ENCODE peak calls at places on chromosomes 13 and 19, in nine cellular contexts. R, O, F, M, V, D, N, J and E are unnamed samples.
A peak's percentile ranks its signal among the peaks of the same experiment; 100 is the strongest.

GRCh38 chr13:101811440-101811839 is 359.0 kb downstream of the ITGBL1 start:
- DNase-seq in R (no peak), O (no peak), F (no peak), M (no peak), V (no peak), D (no peak), N (no peak), J (no peak), E (no peak)

GRCh38 chr19:32581704-32582164 is 744 bp downstream of the PDCD5 start:
- DNase-seq in R (peak; percentile 52), O (peak; percentile 67), F (no peak), M (peak; percentile 7), V (peak; percentile 75), D (no peak), N (no peak), J (peak; percentile 74), E (peak; percentile 53)

GRCh38 chr19:29546583-29547190 is 20.9 kb downstream of the VSTM2B start:
- DNase-seq in R (no peak), O (no peak), F (no peak), M (no peak), V (no peak), D (no peak), N (no peak), J (no peak), E (no peak)

GRCh38 chr19:49182848-49183375 is 25.3 kb downstream of the TRPM4 start:
- DNase-seq in R (no peak), O (no peak), F (no peak), M (no peak), V (no peak), D (no peak), N (no peak), J (no peak), E (peak; percentile 39)

GRCh38 chr13:113545931-113546516 is 38.5 kb upstream of the TFDP1 start:
- DNase-seq in R (no peak), O (no peak), F (no peak), M (no peak), V (no peak), D (no peak), N (no peak), J (no peak), E (no peak)

GRCh38 chr13:94706101-94706853 is 6.1 kb downstream of the SOX21 start:
- DNase-seq in R (no peak), O (no peak), F (no peak), M (no peak), V (no peak), D (no peak), N (no peak), J (no peak), E (peak; percentile 32)

GRCh38 chr19:42198676-42199439 is 18.6 kb downstream of the DEDD2 start:
- DNase-seq in R (no peak), O (no peak), F (peak; percentile 44), M (no peak), V (no peak), D (peak; percentile 77), N (no peak), J (no peak), E (peak; percentile 32)

GRCh38 chr13:46307554-46307953 is 79.5 kb downstream of the RUBCNL start:
- DNase-seq in R (peak; percentile 7), O (no peak), F (no peak), M (no peak), V (no peak), D (no peak), N (peak; percentile 19), J (peak; percentile 10), E (no peak)

GRCh38 chr19:9937001-9937411 is 691 bp upstream of the OLFM2 start:
- DNase-seq in R (no peak), O (no peak), F (no peak), M (no peak), V (no peak), D (no peak), N (no peak), J (no peak), E (peak; percentile 92)

GRCh38 chr19:40778865-40779284 is 828 bp downstream of the RAB4B start:
- DNase-seq in R (no peak), O (peak; percentile 42), F (no peak), M (no peak), V (no peak), D (no peak), N (no peak), J (no peak), E (no peak)

GRCh38 chr13:43286769-43287168 is 263.4 kb downstream of the DNAJC15 start:
- DNase-seq in R (no peak), O (no peak), F (no peak), M (no peak), V (no peak), D (no peak), N (no peak), J (no peak), E (no peak)

GRCh38 chr13:43054803-43055802 is 31.7 kb downstream of the DNAJC15 start:
- DNase-seq in R (peak; percentile 84), O (peak; percentile 97), F (no peak), M (peak; percentile 65), V (peak; percentile 90), D (no peak), N (peak; percentile 64), J (peak; percentile 78), E (peak; percentile 87)

GRCh38 chr13:53200498-53201453 is 172.2 kb downstream of the OLFM4 start:
- DNase-seq in R (no peak), O (peak; percentile 0), F (peak; percentile 33), M (no peak), V (no peak), D (no peak), N (no peak), J (peak; percentile 15), E (peak; percentile 92)

GRCh38 chr13:99303863-99304521 is 3.2 kb downstream of the GPR183 start:
- DNase-seq in R (no peak), O (no peak), F (no peak), M (no peak), V (no peak), D (no peak), N (no peak), J (no peak), E (no peak)

GRCh38 chr19:13526552-13526951 is 20.3 kb upstream of the CACNA1A start:
- DNase-seq in R (peak; percentile 3), O (no peak), F (no peak), M (no peak), V (peak; percentile 39), D (no peak), N (peak; percentile 5), J (peak; percentile 10), E (peak; percentile 77)

DNA sequence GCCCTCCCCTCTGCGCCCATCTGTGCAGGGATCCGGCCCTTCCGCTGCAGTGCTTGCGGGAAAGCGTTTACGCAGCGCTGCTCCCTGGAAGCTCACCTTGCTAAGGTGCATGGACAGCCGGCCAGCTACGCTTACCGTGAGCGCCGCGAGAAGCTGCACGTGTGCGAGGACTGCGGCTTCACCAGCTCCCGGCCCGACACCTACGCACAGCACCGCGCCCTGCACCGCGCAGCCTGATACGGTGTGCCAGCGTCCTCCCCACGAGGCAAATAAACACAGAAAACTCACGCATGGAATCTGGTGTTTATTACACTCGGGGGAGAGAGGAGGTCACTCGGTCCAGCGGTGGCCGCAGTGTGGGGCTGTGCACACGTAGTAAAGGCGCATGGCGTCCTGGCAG is 1.2 kb downstream of the POLR2I start:
- DNase-seq in R (no peak), O (no peak), F (no peak), M (no peak), V (no peak), D (no peak), N (no peak), J (no peak), E (no peak)
- TF ChIP-seq CTCF in R (no peak), O (no peak), F (no peak), M (no peak), V (no peak), D (no peak), N (no peak), J (no peak), E (no peak)

DNA sequence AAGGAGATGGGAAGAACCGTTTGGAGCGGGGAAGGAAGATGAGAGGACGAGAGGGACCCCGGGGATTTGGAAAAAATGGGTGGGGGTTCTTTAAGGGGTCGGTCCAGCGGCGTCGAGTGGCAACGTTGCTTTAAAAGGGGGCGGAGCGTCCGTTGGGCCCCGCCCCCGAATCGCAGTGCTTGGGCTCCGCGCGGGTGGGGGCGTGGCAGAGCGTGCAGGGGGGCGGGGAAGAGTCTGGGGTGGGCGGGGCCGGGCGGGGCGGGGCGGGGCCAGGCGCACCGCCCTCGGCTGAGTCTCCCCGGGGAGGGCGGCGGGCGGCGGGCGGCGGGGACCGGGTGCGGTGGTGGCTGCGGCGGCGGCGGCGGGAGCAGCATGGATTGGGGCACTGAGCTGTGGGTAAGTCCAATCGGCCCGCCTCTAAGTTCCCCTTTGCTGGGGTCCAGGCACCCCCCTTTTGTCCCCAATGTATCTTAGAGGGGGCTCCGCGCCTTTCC is at the start of gene TRIP10:
- DNase-seq in R (peak; percentile 89), O (peak; percentile 85), F (peak; percentile 90), M (no peak), V (peak; percentile 78), D (peak; percentile 85), N (peak; percentile 30), J (peak; percentile 83), E (peak; percentile 84)
- TF ChIP-seq CTCF in R (no peak), O (no peak), F (no peak), M (no peak), V (no peak), D (no peak), N (no peak), J (no peak), E (no peak)

DNA sequence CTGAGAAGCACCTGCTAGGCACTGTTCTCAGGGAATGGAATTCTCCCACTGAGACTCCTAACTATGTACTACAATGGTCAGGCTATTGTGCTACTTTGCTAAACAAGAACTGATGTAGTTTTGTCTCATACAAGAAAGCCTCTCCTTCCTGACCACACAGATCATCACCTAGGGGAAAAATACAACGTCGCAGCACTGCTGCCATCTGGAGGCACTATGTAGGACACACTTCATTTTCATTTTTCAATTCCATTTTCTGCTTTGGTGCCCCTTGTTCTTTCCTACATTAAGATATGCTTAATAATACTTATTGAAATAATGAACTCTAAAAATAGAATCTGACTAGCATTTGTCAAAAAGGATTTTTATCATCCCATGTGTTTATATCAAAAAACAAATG is 21.1 kb downstream of the PROSER1 start:
- DNase-seq in R (peak; percentile 41), O (peak; percentile 24), F (no peak), M (no peak), V (peak; percentile 13), D (no peak), N (peak; percentile 31), J (peak; percentile 50), E (peak; percentile 65)
- TF ChIP-seq CTCF in R (peak; percentile 46), O (peak; percentile 46), F (no peak), M (peak; percentile 54), V (peak; percentile 48), D (peak; percentile 49), N (peak; percentile 73), J (peak; percentile 61), E (peak; percentile 73)

DNA sequence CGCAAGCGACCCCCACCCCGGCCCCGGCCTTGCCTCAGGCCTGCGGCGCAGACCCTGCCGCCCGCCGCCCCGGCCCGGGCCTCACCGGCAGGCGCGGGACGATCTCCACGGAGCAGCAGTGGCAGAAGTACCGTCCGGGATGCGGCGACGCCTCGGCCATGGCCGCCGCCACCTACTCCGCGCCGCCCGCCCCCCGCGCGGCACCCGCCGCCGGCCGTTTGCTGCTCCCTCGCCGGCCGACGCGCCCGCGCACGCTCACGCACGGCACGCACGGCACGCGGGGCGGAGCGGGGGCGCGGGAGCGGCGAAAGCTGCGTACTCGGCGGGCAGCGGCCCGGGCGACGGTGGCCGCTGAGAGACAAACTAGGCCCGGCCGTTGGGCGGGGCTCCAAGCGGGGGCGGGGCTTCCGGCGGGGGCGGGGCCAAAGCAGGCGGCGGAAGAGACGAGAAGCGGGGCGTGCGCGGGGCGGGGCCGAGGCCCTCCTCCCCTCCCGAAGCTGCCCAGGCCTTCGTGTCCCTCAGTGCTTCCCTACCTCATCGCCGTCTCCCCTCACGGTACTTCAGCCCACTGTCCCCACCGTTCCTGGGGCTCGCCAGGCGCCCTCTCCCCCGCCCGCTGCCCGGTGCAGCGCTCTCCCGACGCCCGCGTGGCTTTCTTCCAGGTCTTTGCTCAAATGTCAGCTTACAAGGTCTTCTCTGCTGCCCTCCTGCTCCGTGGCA is at the start of gene RNF126:
- DNase-seq in R (peak; percentile 95), O (peak; percentile 92), F (peak; percentile 96), M (no peak), V (peak; percentile 87), D (peak; percentile 94), N (peak; percentile 76), J (peak; percentile 92), E (peak; percentile 84)
- TF ChIP-seq CTCF in R (no peak), O (no peak), F (no peak), M (no peak), V (no peak), D (no peak), N (no peak), J (no peak), E (no peak)